ENCODE peak calls at places on chromosomes 13 and 19, in eight cellular contexts. N is PC-9, Y is GM23338, O is SK-N-SH, P is GM23248, Q is Karpas-422, E is PC-3, C is hepatocyte. X is an unnamed sample. For H3K9me2, the result is how much of the 10 kb centered on the place peaks cover.

GRCh38 chr19:6220385-6221191 is 59.2 kb downstream of the MLLT1 start:
- DNase-seq in N (no peak), Y (no peak), O (no peak), P (peak), Q (no peak), E (no peak), C (no peak), X (no peak)

GRCh38 chr13:93861818-93862217 is 617.7 kb downstream of the DCT start:
- DNase-seq in N (no peak), Y (no peak), O (no peak), P (peak), Q (no peak), E (no peak), C (peak), X (no peak)

GRCh38 chr13:48804836-48805601 is 151.3 kb downstream of the CYSLTR2 start:
- DNase-seq in N (no peak), Y (no peak), O (no peak), P (no peak), Q (no peak), E (peak), C (no peak), X (no peak)

GRCh38 chr13:98742961-98743360 is 9.5 kb downstream of the SLC15A1 start:
- DNase-seq in N (no peak), Y (no peak), O (no peak), P (no peak), Q (no peak), E (no peak), C (no peak), X (no peak)

GRCh38 chr19:13817018-13817614 is 21.9 kb downstream of the ZSWIM4 start:
- DNase-seq in N (no peak), Y (peak), O (no peak), P (peak), Q (peak), E (no peak), C (peak), X (peak)

GRCh38 chr19:55437410-55437809 is 5.7 kb downstream of the SHISA7 start:
- DNase-seq in N (peak), Y (peak), O (no peak), P (peak), Q (peak), E (peak), C (peak), X (no peak)

GRCh38 chr19:7391218-7391670 is 42.5 kb downstream of the ARHGEF18 start:
- DNase-seq in N (peak), Y (no peak), O (no peak), P (no peak), Q (no peak), E (peak), C (peak), X (no peak)

GRCh38 chr19:6720369-6721112 is at the start of gene C3:
- DNase-seq in N (peak), Y (no peak), O (no peak), P (peak), Q (no peak), E (no peak), C (peak), X (no peak)

GRCh38 chr13:72463561-72463960 is 263.9 kb downstream of the MZT1 start:
- DNase-seq in N (no peak), Y (no peak), O (no peak), P (no peak), Q (no peak), E (no peak), C (peak), X (no peak)

GRCh38 chr13:20141238-20142018 is 19.4 kb downstream of the GJA3 start:
- DNase-seq in N (no peak), Y (no peak), O (no peak), P (no peak), Q (no peak), E (no peak), C (no peak), X (no peak)
- H3K9me2 ChIP-seq in N (under half), Y (under half), O (under half), P (under half), Q (under half), E (under half), C (under half), X (under half)

GRCh38 chr13:113425931-113426590 is 27.2 kb downstream of the ADPRHL1 start:
- DNase-seq in N (peak), Y (no peak), O (no peak), P (no peak), Q (no peak), E (peak), C (no peak), X (no peak)
- H3K4me2 ChIP-seq in N (peak), Y (no peak), O (no peak), P (no peak), Q (no peak), E (no peak), C (no peak), X (no peak)

GRCh38 chr19:1579222-1579621 is 11.1 kb upstream of the MEX3D start:
- DNase-seq in N (no peak), Y (no peak), O (no peak), P (no peak), Q (no peak), E (no peak), C (no peak), X (no peak)
- H3K9me2 ChIP-seq in N (under half), Y (under half), O (under half), P (under half), Q (under half), E (under half), C (under half), X (under half)

GRCh38 chr19:33071887-33072286 is 7.2 kb upstream of the RHPN2 start:
- DNase-seq in N (no peak), Y (no peak), O (no peak), P (no peak), Q (no peak), E (peak), C (no peak), X (no peak)
- H3K4me2 ChIP-seq in N (no peak), Y (no peak), O (no peak), P (no peak), Q (no peak), E (no peak), C (no peak), X (no peak)

X was measured in OCI-LY7.